ENCODE peak calls at places on chromosome 19, in five cellular contexts. G is GM12878, J is breast epithelium, B is esophagus muscularis mucosa, T is HCT116. H is an unnamed sample.

GRCh38 chr19:8877854-8878705 is 45.9 kb downstream of the MBD3L1 start:
- DNase-seq in B (no peak), T (peak), J (no peak), G (no peak), H (no peak)

GRCh38 chr19:5960005-5961001 is 17.6 kb downstream of the RANBP3 start:
- DNase-seq in T (no peak), B (no peak), J (no peak), G (no peak), H (no peak)

GRCh38 chr19:48419158-48419920 is 25.9 kb downstream of the GRIN2D start:
- DNase-seq in T (no peak), B (no peak), J (no peak), G (peak), H (no peak)

GRCh38 chr19:42081584-42082258 is 5.8 kb downstream of the ZNF574 start:
- DNase-seq in B (no peak), T (no peak), G (no peak), J (no peak), H (peak)

GRCh38 chr19:2546128-2547032 is 70.5 kb downstream of the GADD45B start:
- DNase-seq in B (peak), G (no peak), J (peak), T (no peak), H (no peak)

GRCh38 chr19:661427-662196 is 1.4 kb downstream of the RNF126 start:
- DNase-seq in G (no peak), J (no peak), T (no peak), B (no peak), H (no peak)

GRCh38 chr19:45568732-45569131 is 15.9 kb downstream of the OPA3 start:
- DNase-seq in G (no peak), B (no peak), J (no peak), T (peak), H (no peak)

GRCh38 chr19:20269461-20269860 is 102.4 kb downstream of the ZNF486 start:
- DNase-seq in T (no peak), J (no peak), B (no peak), G (no peak), H (no peak)

GRCh38 chr19:57010541-57010940 is 109.2 kb upstream of the USP29 start:
- DNase-seq in G (no peak), T (no peak), J (no peak), B (no peak), H (no peak)

GRCh38 chr19:47209323-47210179 is 21.4 kb downstream of the BBC3 start:
- DNase-seq in T (no peak), B (no peak), G (no peak), J (no peak), H (no peak)

GRCh38 chr19:54473071-54473941 is at the start of gene CDC42EP5:
- DNase-seq in B (peak), G (no peak), T (no peak), J (peak), H (no peak)

GRCh38 chr19:35704218-35704617 is at the start of gene ZBTB32:
- DNase-seq in J (no peak), G (no peak), B (no peak), T (no peak), H (no peak)

GRCh38 chr19:55069137-55069858 is 6.3 kb upstream of the RDH13 start:
- DNase-seq in G (no peak), J (peak), T (no peak), B (no peak), H (no peak)

GRCh38 chr19:19547674-19548345 is 9.7 kb downstream of the CILP2 start:
- DNase-seq in G (no peak), B (no peak), J (no peak), T (no peak), H (no peak)

GRCh38 chr19:632228-633067 is 889 bp downstream of the POLRMT start:
- DNase-seq in G (no peak), B (no peak), J (no peak), T (no peak), H (no peak)

GRCh38 chr19:28468701-28469459 is 744.1 kb downstream of the UQCRFS1 start:
- DNase-seq in T (no peak), G (no peak), J (no peak), B (no peak), H (no peak)

GRCh38 chr19:54014920-54015560 is 23.6 kb downstream of the CACNG6 start:
- DNase-seq in B (no peak), G (no peak), J (no peak), T (no peak), H (no peak)

GRCh38 chr19:18430417-18431144 is 7.4 kb downstream of the ISYNA1 start:
- DNase-seq in G (no peak), T (no peak), J (no peak), B (no peak), H (no peak)

GRCh38 chr19:55552206-55552605 is 6.9 kb upstream of the SBK3 start:
- DNase-seq in J (no peak), G (no peak), B (no peak), T (no peak), H (no peak)

GRCh38 chr19:50658438-50659317 is 9.4 kb downstream of the C19orf81 start:
- DNase-seq in B (no peak), T (peak), J (peak), G (no peak), H (no peak)

GRCh38 chr19:36014029-36014924 is at the start of gene ALKBH6:
- DNase-seq in J (peak), T (peak), B (peak), G (peak), H (peak)

GRCh38 chr19:55836340-55836739 is at the start of gene NLRP4:
- DNase-seq in B (no peak), T (no peak), J (no peak), G (no peak), H (no peak)

GRCh38 chr19:35790981-35791813 is 15.8 kb downstream of the ARHGAP33 start:
- DNase-seq in G (no peak), B (no peak), T (no peak), J (no peak), H (no peak)

GRCh38 chr19:28199323-28199722 is 1013.6 kb downstream of the UQCRFS1 start:
- DNase-seq in T (no peak), B (no peak), G (no peak), J (no peak), H (no peak)

GRCh38 chr19:13078897-13079541 is 23.6 kb downstream of the LYL1 start:
- DNase-seq in G (no peak), T (no peak), J (no peak), B (no peak), H (no peak)

GRCh38 chr19:751501-752341 is 809 bp downstream of the MISP start:
- DNase-seq in B (no peak), G (no peak), J (no peak), T (no peak), H (no peak)

GRCh38 chr19:51364200-51365106 is 1.7 kb downstream of the ETFB start:
- DNase-seq in G (no peak), B (no peak), J (no peak), T (no peak), H (no peak)

GRCh38 chr19:17536957-17537356 is 18.5 kb upstream of the COLGALT1 start:
- DNase-seq in T (no peak), G (no peak), B (no peak), J (no peak), H (no peak)

GRCh38 chr19:43446746-43447489 is 18.5 kb downstream of the LYPD3 start:
- DNase-seq in J (peak), B (no peak), T (peak), G (no peak), H (no peak)

GRCh38 chr19:54257116-54257480 is at the start of gene LILRB5:
- DNase-seq in J (no peak), T (no peak), B (no peak), G (no peak), H (no peak)

GRCh38 chr19:58227964-58228583 is 640 bp upstream of the ZNF544 start:
- DNase-seq in G (no peak), T (no peak), J (no peak), B (no peak), H (no peak)

GRCh38 chr19:808176-808741 is 11.0 kb downstream of the PTBP1 start:
- DNase-seq in T (no peak), J (no peak), B (no peak), G (no peak), H (no peak)

GRCh38 chr19:18465214-18465963 is 27.5 kb upstream of the ISYNA1 start:
- DNase-seq in G (no peak), T (no peak), B (no peak), J (no peak), H (no peak)

GRCh38 chr19:42122691-42123607 is 9.3 kb downstream of the POU2F2 start:
- DNase-seq in G (peak), B (no peak), J (no peak), T (no peak), H (no peak)

GRCh38 chr19:32176591-32176990 is 168.8 kb upstream of the ZNF507 start:
- DNase-seq in G (no peak), B (peak), J (no peak), T (no peak), H (no peak)

GRCh38 chr19:18300930-18301717 is 19.7 kb upstream of the JUND start:
- DNase-seq in T (no peak), B (no peak), G (no peak), J (no peak), H (no peak)

GRCh38 chr19:47848871-47849473 is 10.1 kb upstream of the TPRX2 start:
- DNase-seq in B (no peak), T (peak), J (no peak), G (no peak), H (no peak)

GRCh38 chr19:40191836-40192646 is 815 bp downstream of the MAP3K10 start:
- DNase-seq in G (no peak), J (no peak), B (no peak), T (no peak), H (no peak)

GRCh38 chr19:40192758-40193586 is 1.7 kb downstream of the MAP3K10 start:
- DNase-seq in J (no peak), B (no peak), T (no peak), G (no peak), H (no peak)

GRCh38 chr19:40193587-40193849 is 2.3 kb downstream of the MAP3K10 start:
- DNase-seq in J (no peak), G (no peak), T (no peak), B (no peak), H (no peak)

DNA sequence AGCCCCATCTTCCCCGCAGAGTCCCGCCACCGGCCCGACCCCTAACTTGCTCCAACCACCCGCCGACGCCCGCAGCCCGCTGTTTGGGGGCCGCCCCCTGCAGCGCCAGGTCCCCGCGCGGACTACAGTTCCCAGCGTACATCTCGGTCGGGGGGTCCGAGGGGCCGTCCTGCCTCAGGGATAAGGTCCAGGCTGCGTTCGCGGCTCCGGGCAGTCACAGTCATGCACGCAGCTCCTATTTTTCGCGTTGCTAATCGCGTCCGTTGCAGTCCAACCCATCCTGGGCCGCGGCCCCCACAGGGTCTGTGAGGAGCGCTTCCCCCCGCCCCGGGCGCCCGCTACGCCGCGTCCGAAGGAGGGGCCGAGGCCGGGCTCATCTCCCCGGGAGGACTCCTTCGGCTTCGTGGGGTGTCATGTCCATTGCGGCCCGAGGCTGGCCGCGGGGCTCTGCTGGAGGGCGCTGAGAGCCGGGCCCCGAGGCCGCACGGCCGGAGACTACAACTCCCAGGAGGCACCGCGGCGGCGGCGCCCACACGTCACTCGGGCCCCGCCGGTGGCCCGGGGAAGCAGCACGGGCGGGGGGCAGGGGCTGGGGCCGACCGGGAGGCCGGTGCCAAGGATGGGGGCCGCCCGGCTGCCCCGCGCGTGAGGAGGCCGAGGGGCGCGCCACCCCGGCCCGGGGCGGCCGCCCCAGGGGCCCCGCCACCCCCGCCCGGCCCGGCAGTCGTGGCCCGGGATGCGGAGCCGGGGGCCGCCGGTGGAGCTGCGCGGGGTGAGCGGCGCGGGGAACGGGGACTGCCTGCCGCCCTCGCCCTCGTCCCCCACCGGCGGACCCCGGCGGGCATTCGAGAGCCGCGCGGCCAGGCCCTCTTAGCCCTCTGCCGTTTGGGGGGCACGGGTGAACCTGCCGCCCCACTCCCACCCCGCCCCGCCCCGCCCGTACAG is at the start of gene MAP3K10:
- DNase-seq in G (peak), T (no peak), J (no peak), B (peak), H (peak)
- TF ChIP-seq POLR2AphosphoS5 in G (no peak), T (peak), J (no peak), B (peak), H (no peak)

DNA sequence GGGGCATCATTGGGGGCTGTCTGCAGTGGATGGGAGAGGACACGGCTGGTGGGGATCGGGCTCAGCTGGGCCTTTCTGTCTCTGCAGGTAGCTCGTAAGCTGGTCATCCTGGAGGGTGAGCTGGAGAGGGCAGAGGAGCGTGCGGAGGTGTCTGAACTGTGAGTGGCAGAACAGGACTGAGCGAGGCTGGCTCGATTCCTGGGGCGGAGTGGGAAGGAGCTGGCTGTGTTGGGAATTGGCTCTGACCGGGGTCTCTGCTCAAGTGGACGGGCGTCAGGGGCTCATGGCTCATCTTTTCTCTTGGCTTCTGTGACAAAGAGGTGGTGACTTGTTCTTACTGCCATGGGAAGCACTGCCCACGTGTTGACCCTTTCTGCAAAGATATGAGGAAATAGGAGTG is 11.6 kb downstream of the TPM4 start:
- DNase-seq in B (peak), G (no peak), T (no peak), J (no peak), H (no peak)
- TF ChIP-seq POLR2AphosphoS5 in B (peak), G (peak), T (no peak), J (no peak), H (no peak)

GRCh38 chr19:11639602-11640471 is 42.6 kb downstream of the ZNF627 start:
- DNase-seq in J (peak), T (peak), G (peak), B (peak), H (peak)
- TF ChIP-seq POLR2AphosphoS5 in J (peak), T (peak), G (no peak), B (no peak), H (peak)

DNA sequence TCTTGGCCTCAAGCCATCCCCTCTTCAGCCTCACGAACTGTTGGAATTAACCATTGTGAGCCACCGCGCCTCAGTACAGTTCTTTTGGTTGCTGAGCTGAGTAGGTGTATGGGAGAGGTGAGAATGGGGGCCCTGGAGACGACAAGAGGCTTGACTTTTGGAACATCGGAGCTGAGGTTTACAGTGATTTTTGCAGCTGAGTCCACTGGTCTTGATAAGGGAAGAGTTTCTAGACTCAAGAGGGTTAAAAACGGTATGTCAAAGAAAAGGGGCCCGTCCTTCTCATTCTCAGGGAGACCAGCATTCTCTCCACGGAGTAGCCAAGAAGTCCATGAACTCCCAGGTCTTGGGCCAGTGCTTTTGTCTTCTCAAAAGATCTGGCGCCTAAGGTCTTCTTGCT is 6.5 kb upstream of the QTRT1 start:
- DNase-seq in B (no peak), J (no peak), G (no peak), T (no peak), H (no peak)
- TF ChIP-seq POLR2AphosphoS5 in B (no peak), J (no peak), G (no peak), T (no peak), H (no peak)

DNA sequence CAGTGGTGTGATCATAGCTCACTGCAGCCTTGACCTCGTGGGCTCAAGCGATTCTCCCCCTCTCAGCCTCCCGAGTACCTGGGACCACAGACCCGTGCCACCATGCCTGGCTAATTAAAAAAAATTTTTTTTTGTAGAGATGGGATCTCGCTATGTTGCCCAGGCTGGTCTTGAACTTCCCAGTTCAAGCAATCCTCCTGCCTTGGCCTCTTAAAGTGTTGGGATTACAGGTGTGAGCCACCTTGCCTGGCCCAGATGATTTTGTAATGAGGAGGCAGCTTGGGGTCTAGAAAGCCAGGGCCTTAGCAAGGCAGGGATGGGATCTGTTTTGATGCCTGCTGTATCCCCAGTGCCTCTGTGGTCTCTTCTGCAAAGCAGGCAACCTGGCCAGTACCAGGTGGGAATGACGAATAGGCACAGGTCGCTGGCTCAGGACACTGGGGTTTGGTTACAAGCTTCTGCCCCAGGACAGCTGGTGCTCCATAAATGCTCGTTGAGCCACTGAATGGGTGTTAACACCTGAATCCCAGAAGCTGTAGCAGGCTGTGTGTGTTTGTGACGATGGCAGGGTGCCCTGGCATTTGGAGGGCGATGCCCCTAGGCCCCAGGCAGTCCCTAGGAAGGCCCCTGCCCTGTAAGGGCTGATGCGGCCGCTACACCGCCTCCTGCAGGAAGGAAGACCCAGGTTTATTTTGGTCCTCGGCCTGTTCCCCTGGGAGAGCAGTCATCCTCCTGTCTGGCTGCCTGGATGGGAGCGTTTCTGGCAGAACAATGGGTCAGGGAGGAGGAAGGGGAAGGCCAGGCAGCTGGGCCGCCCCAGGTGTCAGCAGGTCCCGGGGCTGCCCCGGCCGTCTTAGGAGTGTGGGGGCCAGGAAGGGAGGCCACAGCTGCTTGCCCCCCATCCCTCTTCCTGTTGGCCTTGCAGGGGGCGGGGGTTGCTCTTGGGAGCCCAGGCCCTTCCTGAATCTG is 8.6 kb downstream of the TNFAIP8L1 start:
- DNase-seq in G (no peak), J (peak), B (no peak), T (no peak), H (no peak)
- TF ChIP-seq POLR2AphosphoS5 in G (no peak), J (no peak), B (peak), T (no peak), H (no peak)